ENCODE peak calls at places on chromosomes 11 and 22, in eight cellular contexts. N is upper lobe of right lung; T is CD8-positive, alpha-beta T cell; C is GM10248; B is fibroblast of mammary gland; X is NCI-H1105 treated with DMSO at 0.1 percent for 48 hours; Q is ELR; L is activated CD4-positive, alpha-beta T cell treated with anti-CD3 and anti-CD28 coated beads for 24 hours. H is an unnamed sample.

GRCh38 chr11:102940714-102941588 is 14.6 kb downstream of the MMP13 start:
- DNase-seq in N (no peak), T (no peak), C (peak), B (peak), X (peak), Q (peak), L (no peak), H (no peak)

GRCh38 chr11:102313225-102313940 is 3.9 kb upstream of the BIRC3 start:
- DNase-seq in N (no peak), T (no peak), C (no peak), B (no peak), X (no peak), Q (no peak), L (no peak), H (no peak)

GRCh38 chr11:8309862-8310261 is 46.2 kb upstream of the LMO1 start:
- DNase-seq in N (no peak), T (no peak), C (no peak), B (no peak), X (peak), Q (no peak), L (no peak), H (peak)

GRCh38 chr11:8063319-8063718 is 17.7 kb upstream of the TUB start:
- DNase-seq in N (no peak), T (no peak), C (no peak), B (peak), X (no peak), Q (no peak), L (no peak), H (no peak)

GRCh38 chr11:10318527-10318802 is 13.6 kb downstream of the ADM start:
- DNase-seq in N (no peak), T (no peak), C (no peak), B (no peak), X (peak), Q (no peak), L (no peak), H (no peak)

GRCh38 chr22:38762607-38763006 is 6.8 kb upstream of the SUN2 start:
- DNase-seq in N (no peak), T (no peak), C (no peak), B (no peak), X (no peak), Q (no peak), L (no peak), H (no peak)

GRCh38 chr11:78564037-78564888 is 10.4 kb downstream of the NARS2 start:
- DNase-seq in N (no peak), T (peak), C (no peak), B (peak), X (peak), Q (peak), L (no peak), H (no peak)

GRCh38 chr22:22678970-22679369 is 34.6 kb downstream of the GGTLC2 start:
- DNase-seq in N (no peak), T (no peak), C (no peak), B (no peak), X (no peak), Q (no peak), L (no peak), H (no peak)

GRCh38 chr22:44544523-44545433 is 46.7 kb upstream of the RTL6 start:
- DNase-seq in N (peak), T (no peak), C (no peak), B (no peak), X (no peak), Q (no peak), L (no peak), H (no peak)

GRCh38 chr11:26963764-26964163 is 30.1 kb upstream of the FIBIN start:
- DNase-seq in N (no peak), T (no peak), C (no peak), B (peak), X (no peak), Q (no peak), L (no peak), H (no peak)

GRCh38 chr11:19808076-19808911 is 95.7 kb downstream of the NAV2 start:
- DNase-seq in N (no peak), T (no peak), C (no peak), B (no peak), X (no peak), Q (no peak), L (no peak), H (no peak)

GRCh38 chr11:12717851-12718291 is 43.6 kb downstream of the TEAD1 start:
- DNase-seq in N (no peak), T (peak), C (peak), B (no peak), X (no peak), Q (peak), L (peak), H (no peak)

GRCh38 chr22:24994070-24994763 is 41.7 kb downstream of the KIAA1671 start:
- DNase-seq in N (no peak), T (no peak), C (no peak), B (peak), X (peak), Q (peak), L (peak), H (no peak)

GRCh38 chr11:92764128-92764527 is 205.3 kb upstream of the MTNR1B start:
- DNase-seq in N (no peak), T (no peak), C (no peak), B (no peak), X (no peak), Q (no peak), L (no peak), H (no peak)

GRCh38 chr11:82676483-82677094 is 57.1 kb downstream of the FAM181B start:
- DNase-seq in N (no peak), T (no peak), C (no peak), B (no peak), X (no peak), Q (peak), L (no peak), H (no peak)

H was measured in CD14-positive monocyte.